ENCODE peak calls at places on chromosomes 7 and 10, in four cellular contexts. One of them, this sample, is unnamed.

GRCh38 chr10:131115321-131115720 is 196.2 kb downstream of the TCERG1L start:
- DNase-seq in A549: no peak
- DNase-seq in H1: no peak
- DNase-seq in K562: no peak
- DNase-seq in this sample: no peak

GRCh38 chr7:151821806-151822540 is 54.9 kb downstream of the PRKAG2 start:
- DNase-seq in A549: no peak
- DNase-seq in H1: no peak
- DNase-seq in K562: no peak
- DNase-seq in this sample: no peak

GRCh38 chr7:120185940-120186682 is 86.9 kb upstream of the KCND2 start:
- DNase-seq in A549: no peak
- DNase-seq in H1: no peak
- DNase-seq in K562: no peak
- DNase-seq in this sample: no peak

GRCh38 chr7:131459256-131459655 is 97.2 kb downstream of the PODXL start:
- DNase-seq in A549: no peak
- DNase-seq in H1: no peak
- DNase-seq in K562: no peak
- DNase-seq in this sample: no peak

GRCh38 chr10:14009315-14010082 is 321.2 kb downstream of the FRMD4A start:
- DNase-seq in A549: no peak
- DNase-seq in H1: no peak
- DNase-seq in K562: no peak
- DNase-seq in this sample: no peak

GRCh38 chr7:51162724-51163329 is 153.8 kb downstream of the COBL start:
- DNase-seq in A549: peak
- DNase-seq in H1: peak
- DNase-seq in K562: peak
- DNase-seq in this sample: peak

GRCh38 chr10:124648738-124649137 is 95.4 kb downstream of the FAM53B start:
- DNase-seq in A549: no peak
- DNase-seq in H1: no peak
- DNase-seq in K562: peak
- DNase-seq in this sample: no peak

GRCh38 chr10:5584895-5585516 is 60.2 kb downstream of the CALML3 start:
- DNase-seq in A549: peak
- DNase-seq in H1: peak
- DNase-seq in K562: no peak
- DNase-seq in this sample: peak

GRCh38 chr10:131682271-131682962 is 218.4 kb upstream of the PPP2R2D start:
- DNase-seq in A549: no peak
- DNase-seq in H1: no peak
- DNase-seq in K562: no peak
- DNase-seq in this sample: no peak

GRCh38 chr7:154623399-154623798 is 379.5 kb downstream of the PAXIP1 start:
- DNase-seq in A549: no peak
- DNase-seq in H1: no peak
- DNase-seq in K562: no peak
- DNase-seq in this sample: no peak

GRCh38 chr7:134016223-134016941 is 110.8 kb upstream of the LRGUK start:
- DNase-seq in A549: peak
- DNase-seq in H1: no peak
- DNase-seq in K562: peak
- DNase-seq in this sample: peak

GRCh38 chr10:210297-210696 is 75.0 kb downstream of the ZMYND11 start:
- DNase-seq in A549: no peak
- DNase-seq in H1: no peak
- DNase-seq in K562: no peak
- DNase-seq in this sample: no peak

GRCh38 chr10:2166061-2166460 is 428.7 kb upstream of the ADARB2 start:
- DNase-seq in A549: no peak
- DNase-seq in H1: no peak
- DNase-seq in K562: no peak
- DNase-seq in this sample: no peak

GRCh38 chr7:30184804-30185487 is 50.2 kb downstream of the MTURN start:
- DNase-seq in A549: no peak
- DNase-seq in H1: no peak
- DNase-seq in K562: no peak
- DNase-seq in this sample: no peak

GRCh38 chr10:100101526-100102076 is 19.9 kb upstream of the CPN1 start:
- DNase-seq in A549: no peak
- DNase-seq in H1: no peak
- DNase-seq in K562: no peak
- DNase-seq in this sample: peak

GRCh38 chr10:52570490-52570889 is 202.1 kb downstream of the MBL2 start:
- DNase-seq in A549: no peak
- DNase-seq in H1: no peak
- DNase-seq in K562: no peak
- DNase-seq in this sample: no peak

GRCh38 chr7:100818366-100818765 is 9.0 kb downstream of the EPHB4 start:
- DNase-seq in A549: no peak
- DNase-seq in H1: no peak
- DNase-seq in K562: no peak
- DNase-seq in this sample: no peak

GRCh38 chr7:141752634-141753033 is 11.3 kb upstream of the TAS2R3 start:
- DNase-seq in A549: no peak
- DNase-seq in H1: no peak
- DNase-seq in K562: peak
- DNase-seq in this sample: no peak

GRCh38 chr7:149310113-149310836 is 48.3 kb downstream of the ZNF783 start:
- DNase-seq in A549: peak
- DNase-seq in H1: no peak
- DNase-seq in K562: peak
- DNase-seq in this sample: peak

GRCh38 chr10:27744478-27745379 is 890 bp downstream of the MKX start:
- DNase-seq in A549: no peak
- DNase-seq in H1: no peak
- DNase-seq in K562: no peak
- DNase-seq in this sample: no peak

GRCh38 chr7:30612658-30613265 is 18.1 kb downstream of the GARS1 start:
- DNase-seq in A549: no peak
- DNase-seq in H1: no peak
- DNase-seq in K562: no peak
- DNase-seq in this sample: no peak

GRCh38 chr7:2141011-2141410 is 91.7 kb downstream of the MAD1L1 start:
- DNase-seq in A549: no peak
- DNase-seq in H1: no peak
- DNase-seq in K562: no peak
- DNase-seq in this sample: no peak

GRCh38 chr7:2701406-2701805 is 13.4 kb downstream of the AMZ1 start:
- DNase-seq in A549: no peak
- DNase-seq in H1: no peak
- DNase-seq in K562: no peak
- DNase-seq in this sample: no peak

GRCh38 chr10:23096814-23097549 is 1.6 kb downstream of the MSRB2 start:
- DNase-seq in A549: no peak
- DNase-seq in H1: no peak
- DNase-seq in K562: peak
- DNase-seq in this sample: no peak

GRCh38 chr7:27600247-27600646 is 62.4 kb downstream of the HIBADH start:
- DNase-seq in A549: no peak
- DNase-seq in H1: no peak
- DNase-seq in K562: no peak
- DNase-seq in this sample: peak

GRCh38 chr10:14583252-14583651 is 191.4 kb downstream of the FAM107B start:
- DNase-seq in A549: no peak
- DNase-seq in H1: no peak
- DNase-seq in K562: no peak
- DNase-seq in this sample: no peak

GRCh38 chr7:74288034-74288881 is 949 bp upstream of the CLIP2 start:
- DNase-seq in A549: no peak
- DNase-seq in H1: no peak
- DNase-seq in K562: peak
- DNase-seq in this sample: no peak

GRCh38 chr7:157522954-157523353 is 186.2 kb downstream of the DNAJB6 start:
- DNase-seq in A549: no peak
- DNase-seq in H1: no peak
- DNase-seq in K562: no peak
- DNase-seq in this sample: no peak

GRCh38 chr10:42955493-42955889 is 121.4 kb upstream of the RET start:
- DNase-seq in A549: no peak
- DNase-seq in H1: no peak
- DNase-seq in K562: no peak
- DNase-seq in this sample: no peak

GRCh38 chr7:41970946-41971345 is 266.1 kb downstream of the GLI3 start:
- DNase-seq in A549: no peak
- DNase-seq in H1: no peak
- DNase-seq in K562: no peak
- DNase-seq in this sample: no peak

GRCh38 chr7:19522486-19522885 is 186.4 kb downstream of the POLR1F start:
- DNase-seq in A549: no peak
- DNase-seq in H1: no peak
- DNase-seq in K562: no peak
- DNase-seq in this sample: no peak

GRCh38 chr7:100402241-100402640 is 26.3 kb downstream of the ZCWPW1 start:
- DNase-seq in A549: no peak
- DNase-seq in H1: no peak
- DNase-seq in K562: no peak
- DNase-seq in this sample: no peak

GRCh38 chr10:69965919-69966662 is 86.6 kb upstream of the MACROH2A2 start:
- DNase-seq in A549: no peak
- DNase-seq in H1: no peak
- DNase-seq in K562: no peak
- DNase-seq in this sample: no peak

GRCh38 chr7:151867912-151868804 is 8.8 kb downstream of the PRKAG2 start:
- DNase-seq in A549: no peak
- DNase-seq in H1: no peak
- DNase-seq in K562: no peak
- DNase-seq in this sample: no peak

DNA sequence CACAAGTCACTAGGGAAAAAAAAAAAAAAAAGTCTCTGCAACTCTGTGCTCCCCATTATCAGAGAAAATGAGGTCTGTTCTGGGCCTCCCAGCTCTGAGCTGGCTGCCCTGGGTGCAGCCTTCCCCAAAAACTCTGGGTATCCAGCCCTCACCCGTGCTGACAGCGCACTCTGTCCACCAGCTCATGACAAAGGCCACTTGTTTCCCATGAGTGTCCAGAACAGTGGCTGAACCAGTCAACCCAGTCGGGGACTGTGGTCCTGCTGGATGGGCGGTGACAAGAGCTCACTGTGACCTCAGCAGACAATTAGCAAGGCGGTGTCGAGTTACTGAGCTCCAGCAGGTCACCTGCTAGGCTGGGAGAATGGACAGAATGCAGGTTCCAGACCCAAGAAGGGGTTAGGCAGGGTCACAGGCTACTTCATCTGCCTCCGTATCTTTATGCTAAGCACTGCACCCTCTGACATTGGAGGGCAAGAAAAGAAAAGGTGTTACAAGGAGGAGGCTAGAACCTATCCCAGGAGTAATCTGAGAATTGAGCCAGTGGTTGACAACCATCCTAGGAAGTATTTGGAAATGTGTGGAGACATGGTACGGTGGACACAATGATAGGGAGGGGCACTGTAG is 37.2 kb downstream of the DLG5 start:
- DNase-seq in A549: no peak
- DNase-seq in H1: no peak
- DNase-seq in K562: peak
- DNase-seq in this sample: peak
- TF ChIP-seq KDM1A in A549: no peak
- TF ChIP-seq KDM1A in H1: no peak
- TF ChIP-seq KDM1A in K562: no peak
- TF ChIP-seq KDM1A in this sample: no peak

GRCh38 chr10:29609696-29610095 is 25.1 kb downstream of the SVIL start:
- DNase-seq in A549: no peak
- DNase-seq in H1: no peak
- DNase-seq in K562: no peak
- DNase-seq in this sample: no peak
- TF ChIP-seq KDM1A in A549: no peak
- TF ChIP-seq KDM1A in H1: no peak
- TF ChIP-seq KDM1A in K562: no peak
- TF ChIP-seq KDM1A in this sample: no peak

GRCh38 chr10:60872451-60872850 is 71.5 kb downstream of the RHOBTB1 start:
- DNase-seq in A549: no peak
- DNase-seq in H1: no peak
- DNase-seq in K562: no peak
- DNase-seq in this sample: no peak

GRCh38 chr10:60869916-60870728 is 73.9 kb downstream of the RHOBTB1 start:
- DNase-seq in A549: no peak
- DNase-seq in H1: no peak
- DNase-seq in K562: no peak
- DNase-seq in this sample: no peak

GRCh38 chr10:60868946-60869345 is 75.0 kb downstream of the RHOBTB1 start:
- DNase-seq in A549: no peak
- DNase-seq in H1: no peak
- DNase-seq in K562: no peak
- DNase-seq in this sample: no peak

GRCh38 chr10:60871215-60871614 is 72.8 kb downstream of the RHOBTB1 start:
- DNase-seq in A549: no peak
- DNase-seq in H1: no peak
- DNase-seq in K562: no peak
- DNase-seq in this sample: no peak

GRCh38 chr10:60870803-60871202 is 73.2 kb downstream of the RHOBTB1 start:
- DNase-seq in A549: no peak
- DNase-seq in H1: no peak
- DNase-seq in K562: no peak
- DNase-seq in this sample: no peak
- TF ChIP-seq KDM1A in A549: no peak
- TF ChIP-seq KDM1A in H1: no peak
- TF ChIP-seq KDM1A in K562: no peak
- TF ChIP-seq KDM1A in this sample: no peak

GRCh38 chr10:105243825-105244224 is 602.7 kb downstream of the SORCS3 start:
- DNase-seq in A549: no peak
- DNase-seq in H1: no peak
- DNase-seq in K562: no peak
- DNase-seq in this sample: no peak

GRCh38 chr10:105243381-105243780 is 602.3 kb downstream of the SORCS3 start:
- DNase-seq in A549: no peak
- DNase-seq in H1: no peak
- DNase-seq in K562: no peak
- DNase-seq in this sample: no peak

GRCh38 chr10:105241254-105241653 is 600.2 kb downstream of the SORCS3 start:
- DNase-seq in A549: no peak
- DNase-seq in H1: no peak
- DNase-seq in K562: no peak
- DNase-seq in this sample: no peak

GRCh38 chr10:105237685-105238084 is 596.6 kb downstream of the SORCS3 start:
- DNase-seq in A549: no peak
- DNase-seq in H1: no peak
- DNase-seq in K562: no peak
- DNase-seq in this sample: no peak

GRCh38 chr10:105239311-105240215 is 598.5 kb downstream of the SORCS3 start:
- DNase-seq in A549: no peak
- DNase-seq in H1: no peak
- DNase-seq in K562: no peak
- DNase-seq in this sample: no peak
- TF ChIP-seq KDM1A in A549: no peak
- TF ChIP-seq KDM1A in H1: no peak
- TF ChIP-seq KDM1A in K562: no peak
- TF ChIP-seq KDM1A in this sample: no peak

GRCh38 chr10:49079499-49079898 is 35.8 kb downstream of the VSTM4 start:
- DNase-seq in A549: no peak
- DNase-seq in H1: no peak
- DNase-seq in K562: no peak
- DNase-seq in this sample: no peak
- TF ChIP-seq KDM1A in A549: no peak
- TF ChIP-seq KDM1A in H1: no peak
- TF ChIP-seq KDM1A in K562: no peak
- TF ChIP-seq KDM1A in this sample: no peak